ENCODE peak calls at places on chromosomes 11 and 22, in six cellular contexts. R, Z, X, A, H and Y are unnamed samples.
A peak's percentile ranks its signal among the peaks of the same experiment; 100 is the strongest.

GRCh38 chr11:85725510-85726258 is 39.7 kb upstream of the CCDC89 start:
- DNase-seq in H (no peak), Z (no peak), X (no peak), A (no peak), R (no peak), Y (peak; percentile 95)

GRCh38 chr11:33970984-33971466 is 79.1 kb upstream of the LMO2 start:
- DNase-seq in X (no peak), H (peak; percentile 19), Z (peak; percentile 40), R (no peak), A (peak; percentile 31), Y (peak; percentile 57)

GRCh38 chr11:44377914-44378321 is 68.0 kb upstream of the ALX4 start:
- DNase-seq in R (no peak), A (no peak), H (no peak), Z (no peak), X (no peak), Y (no peak)

GRCh38 chr11:125272092-125272491 is 107.5 kb downstream of the PKNOX2 start:
- DNase-seq in R (no peak), A (no peak), H (no peak), Z (no peak), X (no peak), Y (peak; percentile 12)

GRCh38 chr22:36234919-36235318 is 4.4 kb downstream of the APOL2 start:
- DNase-seq in R (no peak), X (no peak), H (no peak), A (no peak), Z (no peak), Y (no peak)

GRCh38 chr22:37459211-37459610 is 27.0 kb downstream of the MFNG start:
- DNase-seq in Z (peak; percentile 56), R (no peak), A (no peak), H (no peak), X (no peak), Y (no peak)

GRCh38 chr11:72773291-72773690 is 20.6 kb downstream of the STARD10 start:
- DNase-seq in H (no peak), A (no peak), R (no peak), Z (no peak), X (no peak), Y (peak; percentile 85)

GRCh38 chr11:123307276-123307675 is 112.2 kb upstream of the CLMP start:
- DNase-seq in Z (no peak), R (no peak), A (no peak), X (no peak), H (no peak), Y (no peak)

GRCh38 chr22:19175026-19175601 is 3.4 kb downstream of the SLC25A1 start:
- DNase-seq in H (no peak), A (no peak), R (no peak), Z (no peak), X (no peak), Y (no peak)

GRCh38 chr11:17432041-17432440 is 43.6 kb upstream of the KCNJ11 start:
- DNase-seq in X (no peak), R (no peak), A (no peak), Z (no peak), H (no peak), Y (no peak)

GRCh38 chr22:36611241-36611976 is 82.4 kb upstream of the EIF3D start:
- DNase-seq in Z (no peak), A (no peak), R (no peak), X (no peak), H (no peak), Y (no peak)

GRCh38 chr11:120224386-120224785 is 13.6 kb downstream of the OAF start:
- DNase-seq in Z (no peak), A (no peak), H (no peak), R (no peak), X (no peak), Y (no peak)

GRCh38 chr22:24938741-24939341 is 7.7 kb downstream of the LHFPL7 start:
- DNase-seq in R (no peak), Z (peak; percentile 57), A (peak; percentile 47), X (no peak), H (peak; percentile 20), Y (peak; percentile 23)

GRCh38 chr11:62724171-62724570 is 3.1 kb downstream of the HNRNPUL2 start:
- DNase-seq in R (no peak), H (no peak), Z (no peak), X (no peak), A (no peak), Y (no peak)

GRCh38 chr22:42688241-42688913 is 32.3 kb downstream of the A4GALT start:
- DNase-seq in A (no peak), Z (peak; percentile 73), R (no peak), H (no peak), X (no peak), Y (peak; percentile 91)

GRCh38 chr11:30585067-30585891 is 874 bp downstream of the MPPED2 start:
- DNase-seq in X (no peak), R (no peak), H (no peak), Z (peak; percentile 13), A (no peak), Y (no peak)

GRCh38 chr11:9494316-9494715 is 33.5 kb downstream of the ZNF143 start:
- DNase-seq in R (no peak), H (no peak), A (no peak), X (no peak), Z (no peak), Y (no peak)

GRCh38 chr11:19938051-19938856 is 222.0 kb downstream of the DBX1 start:
- DNase-seq in R (peak; percentile 4), Z (peak; percentile 74), H (peak; percentile 53), A (peak; percentile 14), X (no peak), Y (peak; percentile 57)

GRCh38 chr11:60985991-60986915 is 14.8 kb downstream of the CD6 start:
- DNase-seq in H (peak; percentile 91), R (peak; percentile 88), X (peak; percentile 95), Z (peak; percentile 69), A (peak; percentile 87), Y (peak; percentile 46)

GRCh38 chr11:67281552-67282150 is 7.5 kb upstream of the ANKRD13D start:
- DNase-seq in A (no peak), X (no peak), Z (no peak), R (no peak), H (no peak), Y (no peak)

GRCh38 chr22:33917744-33918406 is 2.4 kb downstream of the LARGE1 start:
- DNase-seq in Z (no peak), R (no peak), X (no peak), A (no peak), H (no peak), Y (no peak)

GRCh38 chr22:24289138-24289537 is 18.5 kb downstream of the SPECC1L start:
- DNase-seq in A (no peak), Z (no peak), H (no peak), R (no peak), X (no peak), Y (peak; percentile 87)

GRCh38 chr11:78416285-78417174 is 1.1 kb downstream of the GAB2 start:
- DNase-seq in R (peak; percentile 67), H (peak; percentile 79), Z (peak; percentile 88), A (no peak), X (peak; percentile 68), Y (peak; percentile 90)

GRCh38 chr11:111845256-111846028 is 25.9 kb downstream of the ALG9 start:
- DNase-seq in X (no peak), H (no peak), Z (no peak), R (no peak), A (no peak), Y (no peak)